ENCODE peak calls at places on chromosomes 7 and 10, in seven cellular contexts. One of them, this sample, is unnamed.

GRCh38 chr10:97117372-97117771 is 68.4 kb downstream of the SLIT1 start:
- DNase-seq in mammary epithelial cell: peak
- DNase-seq in A673: no peak
- DNase-seq in heart left ventricle: no peak
- DNase-seq in Peyer's patch: no peak
- DNase-seq in GM20000: no peak
- DNase-seq in AG09319: no peak
- DNase-seq in this sample: no peak

GRCh38 chr7:80678703-80679102 is 40.3 kb downstream of the CD36 start:
- DNase-seq in mammary epithelial cell: no peak
- DNase-seq in A673: no peak
- DNase-seq in heart left ventricle: no peak
- DNase-seq in Peyer's patch: peak
- DNase-seq in GM20000: no peak
- DNase-seq in AG09319: no peak
- DNase-seq in this sample: no peak

GRCh38 chr10:42941790-42942189 is 135.1 kb upstream of the RET start:
- DNase-seq in mammary epithelial cell: no peak
- DNase-seq in A673: no peak
- DNase-seq in heart left ventricle: no peak
- DNase-seq in Peyer's patch: no peak
- DNase-seq in GM20000: no peak
- DNase-seq in AG09319: no peak
- DNase-seq in this sample: peak

GRCh38 chr10:126253613-126254002 is 134.7 kb downstream of the ADAM12 start:
- DNase-seq in mammary epithelial cell: peak
- DNase-seq in A673: no peak
- DNase-seq in heart left ventricle: no peak
- DNase-seq in Peyer's patch: no peak
- DNase-seq in GM20000: no peak
- DNase-seq in AG09319: no peak
- DNase-seq in this sample: no peak

GRCh38 chr7:132650498-132650897 is 74.2 kb upstream of the PLXNA4 start:
- DNase-seq in mammary epithelial cell: peak
- DNase-seq in A673: peak
- DNase-seq in heart left ventricle: no peak
- DNase-seq in Peyer's patch: no peak
- DNase-seq in GM20000: no peak
- DNase-seq in AG09319: peak
- DNase-seq in this sample: no peak

GRCh38 chr10:4829954-4830353 is 3.9 kb downstream of the AKR1E2 start:
- DNase-seq in mammary epithelial cell: no peak
- DNase-seq in A673: no peak
- DNase-seq in heart left ventricle: no peak
- DNase-seq in Peyer's patch: no peak
- DNase-seq in GM20000: no peak
- DNase-seq in AG09319: no peak
- DNase-seq in this sample: no peak

GRCh38 chr7:130210181-130210935 is 2.7 kb downstream of the SSMEM1 start:
- DNase-seq in mammary epithelial cell: peak
- DNase-seq in A673: peak
- DNase-seq in heart left ventricle: no peak
- DNase-seq in Peyer's patch: no peak
- DNase-seq in GM20000: no peak
- DNase-seq in AG09319: no peak
- DNase-seq in this sample: no peak

GRCh38 chr10:127458171-127458810 is 90.8 kb upstream of the NPS start:
- DNase-seq in mammary epithelial cell: no peak
- DNase-seq in A673: no peak
- DNase-seq in heart left ventricle: no peak
- DNase-seq in Peyer's patch: no peak
- DNase-seq in GM20000: no peak
- DNase-seq in AG09319: no peak
- DNase-seq in this sample: no peak

GRCh38 chr10:63120554-63120953 is 12.6 kb upstream of the NRBF2 start:
- DNase-seq in mammary epithelial cell: peak
- DNase-seq in A673: peak
- DNase-seq in heart left ventricle: peak
- DNase-seq in Peyer's patch: no peak
- DNase-seq in GM20000: no peak
- DNase-seq in AG09319: peak
- DNase-seq in this sample: no peak

GRCh38 chr7:55050286-55050685 is 31.5 kb downstream of the EGFR start:
- DNase-seq in mammary epithelial cell: no peak
- DNase-seq in A673: no peak
- DNase-seq in heart left ventricle: no peak
- DNase-seq in Peyer's patch: no peak
- DNase-seq in GM20000: no peak
- DNase-seq in AG09319: no peak
- DNase-seq in this sample: no peak

GRCh38 chr10:60978287-60979115 is 34.5 kb upstream of the RHOBTB1 start:
- DNase-seq in mammary epithelial cell: peak
- DNase-seq in A673: peak
- DNase-seq in heart left ventricle: no peak
- DNase-seq in Peyer's patch: no peak
- DNase-seq in GM20000: no peak
- DNase-seq in AG09319: no peak
- DNase-seq in this sample: no peak

GRCh38 chr7:66283003-66283920 is 78.1 kb downstream of the TPST1 start:
- DNase-seq in mammary epithelial cell: peak
- DNase-seq in A673: peak
- DNase-seq in heart left ventricle: no peak
- DNase-seq in Peyer's patch: no peak
- DNase-seq in GM20000: no peak
- DNase-seq in AG09319: no peak
- DNase-seq in this sample: no peak

GRCh38 chr7:141161959-141162547 is 88.2 kb downstream of the TMEM178B start:
- DNase-seq in mammary epithelial cell: peak
- DNase-seq in A673: no peak
- DNase-seq in heart left ventricle: no peak
- DNase-seq in Peyer's patch: no peak
- DNase-seq in GM20000: no peak
- DNase-seq in AG09319: no peak
- DNase-seq in this sample: no peak

GRCh38 chr10:118116555-118117311 is 70.0 kb upstream of the RAB11FIP2 start:
- DNase-seq in mammary epithelial cell: no peak
- DNase-seq in A673: no peak
- DNase-seq in heart left ventricle: no peak
- DNase-seq in Peyer's patch: no peak
- DNase-seq in GM20000: no peak
- DNase-seq in AG09319: no peak
- DNase-seq in this sample: no peak

GRCh38 chr7:131482800-131483199 is 73.6 kb downstream of the PODXL start:
- DNase-seq in mammary epithelial cell: no peak
- DNase-seq in A673: no peak
- DNase-seq in heart left ventricle: no peak
- DNase-seq in Peyer's patch: no peak
- DNase-seq in GM20000: peak
- DNase-seq in AG09319: no peak
- DNase-seq in this sample: no peak

GRCh38 chr7:136874393-136875032 is 6.1 kb downstream of the CHRM2 start:
- DNase-seq in mammary epithelial cell: no peak
- DNase-seq in A673: peak
- DNase-seq in heart left ventricle: no peak
- DNase-seq in Peyer's patch: no peak
- DNase-seq in GM20000: no peak
- DNase-seq in AG09319: no peak
- DNase-seq in this sample: no peak

GRCh38 chr7:149878523-149878921 is 4.8 kb downstream of the ATP6V0E2 start:
- DNase-seq in mammary epithelial cell: no peak
- DNase-seq in A673: no peak
- DNase-seq in heart left ventricle: peak
- DNase-seq in Peyer's patch: no peak
- DNase-seq in GM20000: no peak
- DNase-seq in AG09319: no peak
- DNase-seq in this sample: no peak

GRCh38 chr7:106947244-106947728 is 82.2 kb downstream of the PIK3CG start:
- DNase-seq in mammary epithelial cell: peak
- DNase-seq in A673: peak
- DNase-seq in heart left ventricle: peak
- DNase-seq in Peyer's patch: peak
- DNase-seq in GM20000: peak
- DNase-seq in AG09319: peak
- DNase-seq in this sample: no peak

GRCh38 chr10:4931587-4931986 is 31.6 kb upstream of the AKR1C1 start:
- DNase-seq in mammary epithelial cell: no peak
- DNase-seq in A673: no peak
- DNase-seq in heart left ventricle: no peak
- DNase-seq in Peyer's patch: no peak
- DNase-seq in GM20000: no peak
- DNase-seq in AG09319: no peak
- DNase-seq in this sample: no peak

GRCh38 chr7:110557-111232 is 81.7 kb upstream of the FAM20C start:
- DNase-seq in mammary epithelial cell: no peak
- DNase-seq in A673: no peak
- DNase-seq in heart left ventricle: no peak
- DNase-seq in Peyer's patch: no peak
- DNase-seq in GM20000: no peak
- DNase-seq in AG09319: no peak
- DNase-seq in this sample: no peak

GRCh38 chr7:10889266-10889898 is 84.3 kb upstream of the PHF14 start:
- DNase-seq in mammary epithelial cell: peak
- DNase-seq in A673: peak
- DNase-seq in heart left ventricle: no peak
- DNase-seq in Peyer's patch: peak
- DNase-seq in GM20000: peak
- DNase-seq in AG09319: peak
- DNase-seq in this sample: no peak

GRCh38 chr10:6563075-6563474 is 17.0 kb downstream of the PRKCQ start:
- DNase-seq in mammary epithelial cell: no peak
- DNase-seq in A673: no peak
- DNase-seq in heart left ventricle: no peak
- DNase-seq in Peyer's patch: no peak
- DNase-seq in GM20000: no peak
- DNase-seq in AG09319: no peak
- DNase-seq in this sample: no peak

GRCh38 chr7:155763721-155764431 is 48.4 kb downstream of the SHH start:
- DNase-seq in mammary epithelial cell: no peak
- DNase-seq in A673: peak
- DNase-seq in heart left ventricle: no peak
- DNase-seq in Peyer's patch: peak
- DNase-seq in GM20000: peak
- DNase-seq in AG09319: no peak
- DNase-seq in this sample: no peak

GRCh38 chr7:1289681-1290261 is 57.1 kb downstream of the UNCX start:
- DNase-seq in mammary epithelial cell: no peak
- DNase-seq in A673: no peak
- DNase-seq in heart left ventricle: no peak
- DNase-seq in Peyer's patch: no peak
- DNase-seq in GM20000: no peak
- DNase-seq in AG09319: no peak
- DNase-seq in this sample: no peak

GRCh38 chr7:1291846-1292765 is 59.4 kb downstream of the UNCX start:
- DNase-seq in mammary epithelial cell: no peak
- DNase-seq in A673: no peak
- DNase-seq in heart left ventricle: no peak
- DNase-seq in Peyer's patch: no peak
- DNase-seq in GM20000: no peak
- DNase-seq in AG09319: no peak
- DNase-seq in this sample: no peak

GRCh38 chr7:1288996-1289551 is 56.4 kb downstream of the UNCX start:
- DNase-seq in mammary epithelial cell: no peak
- DNase-seq in A673: no peak
- DNase-seq in heart left ventricle: no peak
- DNase-seq in Peyer's patch: no peak
- DNase-seq in GM20000: no peak
- DNase-seq in AG09319: no peak
- DNase-seq in this sample: no peak

GRCh38 chr7:1291040-1291689 is 58.5 kb downstream of the UNCX start:
- DNase-seq in mammary epithelial cell: no peak
- DNase-seq in A673: peak
- DNase-seq in heart left ventricle: no peak
- DNase-seq in Peyer's patch: no peak
- DNase-seq in GM20000: no peak
- DNase-seq in AG09319: peak
- DNase-seq in this sample: no peak

GRCh38 chr7:1290262-1291039 is 57.8 kb downstream of the UNCX start:
- DNase-seq in mammary epithelial cell: no peak
- DNase-seq in A673: peak
- DNase-seq in heart left ventricle: peak
- DNase-seq in Peyer's patch: no peak
- DNase-seq in GM20000: no peak
- DNase-seq in AG09319: no peak
- DNase-seq in this sample: no peak
- TF ChIP-seq CTCF in mammary epithelial cell: peak
- TF ChIP-seq CTCF in A673: peak
- TF ChIP-seq CTCF in heart left ventricle: no peak
- TF ChIP-seq CTCF in Peyer's patch: no peak
- TF ChIP-seq CTCF in GM20000: no peak
- TF ChIP-seq CTCF in AG09319: peak
- TF ChIP-seq CTCF in this sample: no peak

DNA sequence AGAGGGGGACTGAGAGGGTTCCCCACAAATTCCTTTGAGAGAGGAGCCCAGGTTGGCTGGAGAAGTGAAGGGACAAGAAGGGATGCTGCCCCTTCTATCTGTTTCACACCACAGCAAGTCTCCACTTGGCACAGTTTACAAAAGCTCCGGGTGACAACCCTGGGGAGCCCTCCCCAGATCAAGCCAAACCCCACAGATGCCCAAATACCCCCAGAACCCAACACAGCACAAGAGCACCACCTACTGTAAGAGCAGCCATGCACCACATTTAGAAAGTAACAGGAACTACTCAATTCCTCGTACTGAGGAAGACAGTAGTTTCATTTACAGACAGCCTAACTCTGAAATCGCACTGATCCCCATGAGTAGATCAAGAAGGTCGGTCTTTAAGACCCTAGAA is 67.8 kb upstream of the ATP6V0A4 start:
- DNase-seq in mammary epithelial cell: no peak
- DNase-seq in A673: no peak
- DNase-seq in heart left ventricle: no peak
- DNase-seq in Peyer's patch: no peak
- DNase-seq in GM20000: peak
- DNase-seq in AG09319: no peak
- DNase-seq in this sample: no peak
- TF ChIP-seq CTCF in mammary epithelial cell: peak
- TF ChIP-seq CTCF in A673: peak
- TF ChIP-seq CTCF in heart left ventricle: no peak
- TF ChIP-seq CTCF in Peyer's patch: no peak
- TF ChIP-seq CTCF in GM20000: peak
- TF ChIP-seq CTCF in AG09319: no peak
- TF ChIP-seq CTCF in this sample: no peak

GRCh38 chr10:100481462-100482081 is 18.8 kb downstream of the WNT8B start:
- DNase-seq in mammary epithelial cell: peak
- DNase-seq in A673: peak
- DNase-seq in heart left ventricle: peak
- DNase-seq in Peyer's patch: peak
- DNase-seq in GM20000: peak
- DNase-seq in AG09319: peak
- DNase-seq in this sample: peak
- TF ChIP-seq CTCF in mammary epithelial cell: no peak
- TF ChIP-seq CTCF in A673: no peak
- TF ChIP-seq CTCF in heart left ventricle: no peak
- TF ChIP-seq CTCF in Peyer's patch: no peak
- TF ChIP-seq CTCF in GM20000: no peak
- TF ChIP-seq CTCF in AG09319: no peak
- TF ChIP-seq CTCF in this sample: no peak

DNA sequence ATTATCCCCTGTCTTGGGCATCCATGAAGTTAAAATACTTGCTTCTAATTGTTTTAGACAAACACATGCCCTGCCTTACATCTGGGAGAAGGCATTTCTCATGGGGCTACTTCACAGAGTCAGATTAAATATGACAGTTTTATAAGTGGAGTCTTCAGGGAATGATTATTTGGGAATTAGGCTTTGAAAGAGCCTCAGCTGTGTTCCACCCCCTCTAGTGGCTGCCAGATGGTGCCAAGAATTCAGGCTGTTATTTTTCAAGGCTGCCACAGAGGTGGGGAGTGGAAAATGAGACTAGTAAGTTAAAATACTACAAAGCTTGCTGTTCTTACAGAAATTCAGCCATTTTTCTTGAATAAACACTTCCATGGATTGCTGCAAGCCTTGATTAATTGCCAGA is 45.8 kb upstream of the DNAH11 start:
- DNase-seq in mammary epithelial cell: no peak
- DNase-seq in A673: no peak
- DNase-seq in heart left ventricle: no peak
- DNase-seq in Peyer's patch: no peak
- DNase-seq in GM20000: no peak
- DNase-seq in AG09319: no peak
- DNase-seq in this sample: no peak
- TF ChIP-seq CTCF in mammary epithelial cell: no peak
- TF ChIP-seq CTCF in A673: no peak
- TF ChIP-seq CTCF in heart left ventricle: no peak
- TF ChIP-seq CTCF in Peyer's patch: no peak
- TF ChIP-seq CTCF in GM20000: no peak
- TF ChIP-seq CTCF in AG09319: peak
- TF ChIP-seq CTCF in this sample: no peak